ENCODE peak calls at places on chromosome 1, in five cellular contexts. G, Q, R, M and B are unnamed samples.
A peak's percentile ranks its signal among the peaks of the same experiment; 100 is the strongest.

GRCh38 chr1:174052621-174053020 is 30.5 kb upstream of the RC3H1 start:
- DNase-seq in R (no peak), M (peak; percentile 18), G (no peak), Q (no peak), B (no peak)

GRCh38 chr1:5311634-5312298 is 657.4 kb downstream of the AJAP1 start:
- DNase-seq in R (no peak), Q (no peak), G (no peak), M (no peak), B (no peak)

GRCh38 chr1:22846453-22846852 is 126.2 kb downstream of the LACTBL1 start:
- DNase-seq in G (no peak), Q (no peak), R (no peak), M (no peak), B (no peak)

GRCh38 chr1:219660666-219661463 is 48.0 kb upstream of the ZC3H11B start:
- DNase-seq in G (peak; percentile 75), R (peak; percentile 83), Q (peak; percentile 85), M (peak; percentile 98), B (peak; percentile 56)

GRCh38 chr1:22628698-22629444 is 7.6 kb upstream of the C1QA start:
- DNase-seq in Q (no peak), G (no peak), M (no peak), R (no peak), B (no peak)

GRCh38 chr1:111190931-111191451 is 9.5 kb downstream of the DENND2D start:
- DNase-seq in G (no peak), R (peak; percentile 24), M (peak; percentile 17), Q (peak; percentile 25), B (no peak)

GRCh38 chr1:193355179-193355578 is 168.8 kb upstream of the B3GALT2 start:
- DNase-seq in G (no peak), Q (no peak), R (no peak), M (peak; percentile 44), B (no peak)

GRCh38 chr1:157961805-157962762 is 31.4 kb upstream of the KIRREL1 start:
- DNase-seq in R (no peak), M (peak; percentile 70), Q (no peak), G (no peak), B (no peak)